ENCODE peak calls at places on chromosomes 3 and 15, in ten cellular contexts. J is neural progenitor cell; R is HT1080; Z is HEK293T; T is stimulated activated CD8-positive, alpha-beta memory T cell treated with anti-CD3 and anti-CD28 coated beads, Interleukin-2, amount 100 ng/mL, for 48 hours; U is HFFc6; Q is G401; B is fibroblast of lung; C is CD4-positive, CD25-positive, alpha-beta regulatory T cell; X is AG09319. S is an unnamed sample.

GRCh38 chr15:77983708-77984445 is 93.6 kb downstream of the TBC1D2B start:
- DNase-seq in J (no peak), R (no peak), Z (no peak), T (no peak), U (no peak), Q (no peak), B (no peak), C (no peak), X (no peak), S (no peak)

GRCh38 chr3:139297588-139298311 is 46.1 kb upstream of the MRPS22 start:
- DNase-seq in J (no peak), R (no peak), Z (no peak), T (no peak), U (peak; percentile 30), Q (no peak), B (no peak), C (no peak), X (no peak), S (no peak)

GRCh38 chr3:70358978-70359580 is 46.6 kb upstream of the MDFIC2 start:
- DNase-seq in J (peak; percentile 35), R (peak; percentile 23), Z (peak; percentile 16), T (no peak), U (peak; percentile 2), Q (peak; percentile 11), B (peak; percentile 20), C (no peak), X (peak; percentile 0), S (no peak)

GRCh38 chr15:29904731-29905417 is 82.6 kb upstream of the TJP1 start:
- DNase-seq in J (no peak), R (no peak), Z (no peak), T (no peak), U (peak; percentile 16), Q (no peak), B (peak; percentile 34), C (no peak), X (no peak), S (no peak)

GRCh38 chr3:141656771-141657170 is 81.3 kb upstream of the RNF7 start:
- DNase-seq in J (no peak), R (no peak), Z (no peak), T (no peak), U (peak; percentile 62), Q (no peak), B (peak; percentile 78), C (no peak), X (peak; percentile 70), S (no peak)

GRCh38 chr3:29381595-29381994 is 100.7 kb downstream of the RBMS3 start:
- DNase-seq in J (no peak), R (no peak), Z (no peak), T (no peak), U (peak; percentile 17), Q (no peak), B (peak; percentile 59), C (no peak), X (no peak), S (no peak)

GRCh38 chr15:73564255-73564654 is 68.9 kb downstream of the NPTN start:
- DNase-seq in J (peak; percentile 12), R (peak; percentile 87), Z (no peak), T (no peak), U (peak; percentile 55), Q (peak; percentile 58), B (peak; percentile 70), C (no peak), X (no peak), S (no peak)

GRCh38 chr3:73558399-73559075 is 66.2 kb downstream of the PDZRN3 start:
- DNase-seq in J (no peak), R (no peak), Z (no peak), T (no peak), U (peak; percentile 30), Q (no peak), B (peak; percentile 44), C (no peak), X (no peak), S (no peak)

GRCh38 chr3:196340466-196340865 is 2.3 kb upstream of the TM4SF19 start:
- DNase-seq in J (no peak), R (no peak), Z (no peak), T (no peak), U (no peak), Q (no peak), B (no peak), C (no peak), X (no peak), S (no peak)

GRCh38 chr15:76162784-76163428 is 103.1 kb downstream of the TMEM266 start:
- DNase-seq in J (no peak), R (no peak), Z (no peak), T (no peak), U (no peak), Q (no peak), B (no peak), C (no peak), X (no peak), S (no peak)

GRCh38 chr15:90388462-90389182 is 580 bp downstream of the IQGAP1 start:
- DNase-seq in J (peak; percentile 73), R (peak; percentile 59), Z (peak; percentile 46), T (peak; percentile 55), U (peak; percentile 46), Q (peak; percentile 23), B (peak; percentile 59), C (peak; percentile 55), X (no peak), S (peak; percentile 53)

GRCh38 chr3:45761831-45762230 is 34.5 kb downstream of the SLC6A20 start:
- DNase-seq in J (no peak), R (no peak), Z (no peak), T (no peak), U (no peak), Q (no peak), B (no peak), C (no peak), X (no peak), S (no peak)

GRCh38 chr3:157089455-157090221 is 70.3 kb downstream of the CCNL1 start:
- DNase-seq in J (no peak), R (peak; percentile 63), Z (no peak), T (no peak), U (no peak), Q (no peak), B (no peak), C (peak; percentile 36), X (no peak), S (no peak)

GRCh38 chr3:127693336-127693843 is 20.6 kb downstream of the ABTB1 start:
- DNase-seq in J (no peak), R (no peak), Z (no peak), T (no peak), U (no peak), Q (no peak), B (no peak), C (no peak), X (no peak), S (no peak)

GRCh38 chr3:4741404-4742307 is 237.6 kb upstream of the BHLHE40 start:
- DNase-seq in J (no peak), R (peak; percentile 99), Z (peak; percentile 28), T (no peak), U (peak; percentile 93), Q (no peak), B (peak; percentile 99), C (no peak), X (peak; percentile 83), S (no peak)

GRCh38 chr15:73345658-73346057 is 23.1 kb downstream of the HCN4 start:
- DNase-seq in J (no peak), R (no peak), Z (no peak), T (no peak), U (no peak), Q (no peak), B (no peak), C (no peak), X (no peak), S (no peak)

GRCh38 chr15:33621156-33621555 is 310.4 kb downstream of the RYR3 start:
- DNase-seq in J (no peak), R (no peak), Z (no peak), T (no peak), U (no peak), Q (no peak), B (no peak), C (no peak), X (no peak), S (no peak)

GRCh38 chr3:124178531-124178930 is 186.6 kb upstream of the ROPN1 start:
- DNase-seq in J (no peak), R (peak; percentile 32), Z (no peak), T (no peak), U (peak; percentile 11), Q (no peak), B (peak; percentile 51), C (no peak), X (no peak), S (no peak)

GRCh38 chr3:157921767-157922166 is 184.5 kb downstream of the SHOX2 start:
- DNase-seq in J (no peak), R (no peak), Z (no peak), T (no peak), U (no peak), Q (no peak), B (no peak), C (no peak), X (no peak), S (no peak)

GRCh38 chr15:29435811-29436210 is 166.2 kb upstream of the NSMCE3 start:
- DNase-seq in J (no peak), R (no peak), Z (no peak), T (no peak), U (no peak), Q (no peak), B (no peak), C (no peak), X (no peak), S (no peak)

GRCh38 chr15:96827981-96828380 is 497.5 kb downstream of the NR2F2 start:
- DNase-seq in J (no peak), R (no peak), Z (no peak), T (no peak), U (no peak), Q (no peak), B (no peak), C (no peak), X (no peak), S (no peak)

GRCh38 chr15:58179206-58179605 is 41.0 kb downstream of the AQP9 start:
- DNase-seq in J (no peak), R (peak; percentile 72), Z (no peak), T (no peak), U (no peak), Q (no peak), B (peak; percentile 42), C (no peak), X (no peak), S (no peak)

GRCh38 chr15:49215768-49216739 is 46.0 kb downstream of the GALK2 start:
- DNase-seq in J (peak; percentile 44), R (peak; percentile 9), Z (peak; percentile 13), T (no peak), U (peak; percentile 23), Q (no peak), B (peak; percentile 26), C (no peak), X (no peak), S (no peak)

GRCh38 chr15:39403674-39404117 is 177.2 kb upstream of the THBS1 start:
- DNase-seq in J (no peak), R (peak; percentile 36), Z (peak; percentile 17), T (no peak), U (peak; percentile 44), Q (no peak), B (peak; percentile 87), C (no peak), X (no peak), S (no peak)

S was measured in GM12892.